ENCODE peak calls at places on chromosomes 4 and X, in five cellular contexts. S is lung microvascular endothelial cell; W is NCI-H1092; C is stimulated activated CD4-positive, alpha-beta T cell treated with anti-CD3 and anti-CD28 coated beads, Interleukin-1b, Interleukin-23, amount 100 ng/mL, for 1 hour; D is head of caudate nucleus. Y is an unnamed sample.

GRCh38 chrX:88886908-88887307 is 139.9 kb downstream of the CPXCR1 start:
- DNase-seq in W (no peak), S (no peak), C (no peak), D (no peak), Y (no peak)

GRCh38 chrX:150200820-150201287 is 162.3 kb upstream of the MAMLD1 start:
- DNase-seq in W (peak), C (no peak), S (peak), D (no peak), Y (no peak)

GRCh38 chr4:173270312-173271027 is 63.7 kb downstream of the HMGB2 start:
- DNase-seq in S (peak), W (no peak), D (no peak), C (no peak), Y (no peak)

GRCh38 chr4:183443609-183444148 is 757 bp upstream of the CDKN2AIP start:
- DNase-seq in W (peak), C (no peak), D (no peak), S (no peak), Y (no peak)

GRCh38 chrX:119127643-119128042 is at the start of gene KIAA1210:
- DNase-seq in C (no peak), D (no peak), S (no peak), W (no peak), Y (no peak)

GRCh38 chr4:40940317-40940720 is 190.6 kb downstream of the NSUN7 start:
- DNase-seq in D (no peak), S (no peak), W (no peak), C (no peak), Y (no peak)

GRCh38 chrX:72027024-72027913 is 104.4 kb downstream of the RTL5 start:
- DNase-seq in C (no peak), D (no peak), S (no peak), W (no peak), Y (no peak)

GRCh38 chr4:135839712-135840111 is 1638.1 kb upstream of the PABPC4L start:
- DNase-seq in S (no peak), D (no peak), C (no peak), W (no peak), Y (no peak)

GRCh38 chrX:43349363-43349762 is 306.7 kb upstream of the MAOA start:
- DNase-seq in S (peak), D (no peak), W (no peak), C (no peak), Y (no peak)

GRCh38 chr4:147122697-147123472 is 177.2 kb upstream of the TTC29 start:
- DNase-seq in W (no peak), S (no peak), D (no peak), C (no peak), Y (no peak)

GRCh38 chr4:26746742-26747351 is 113.8 kb upstream of the STIM2 start:
- DNase-seq in C (no peak), S (no peak), D (no peak), W (no peak), Y (no peak)

GRCh38 chr4:184310171-184310567 is 92.5 kb upstream of the ENPP6 start:
- DNase-seq in S (peak), W (no peak), D (no peak), C (no peak), Y (peak)

GRCh38 chrX:151184705-151185104 is 8.3 kb downstream of the GPR50 start:
- DNase-seq in W (no peak), C (no peak), D (no peak), S (no peak), Y (no peak)

GRCh38 chr4:168200685-168201084 is 108.3 kb downstream of the ANXA10 start:
- DNase-seq in S (peak), C (no peak), W (no peak), D (no peak), Y (no peak)

GRCh38 chr4:45172636-45173035 is 446.3 kb upstream of the GNPDA2 start:
- DNase-seq in W (no peak), S (no peak), D (no peak), C (no peak), Y (no peak)

GRCh38 chr4:138235419-138235952 is 6.7 kb downstream of the SLC7A11 start:
- DNase-seq in D (no peak), C (no peak), W (no peak), S (peak), Y (no peak)

GRCh38 chr4:184851200-184851541 is 25.4 kb upstream of the ACSL1 start:
- DNase-seq in D (no peak), C (no peak), W (no peak), S (peak), Y (no peak)

GRCh38 chr4:54063224-54063623 is 1.2 kb downstream of the CHIC2 start:
- DNase-seq in D (no peak), W (no peak), S (peak), C (no peak), Y (no peak)

GRCh38 chrX:37860731-37861130 is 13.4 kb upstream of the DYNLT3 start:
- DNase-seq in D (no peak), S (no peak), W (no peak), C (no peak), Y (no peak)

GRCh38 chr4:40990202-40990898 is 224.0 kb downstream of the APBB2 start:
- DNase-seq in S (peak), C (no peak), D (no peak), W (no peak), Y (no peak)